ENCODE peak calls at places on chromosomes 5 and 9, in four cellular contexts. One of them, this sample, is unnamed.

GRCh38 chr9:137447722-137448568 is 6.8 kb upstream of the ENTPD8 start:
- DNase-seq in NB4: no peak
- DNase-seq in NCI-H1092: no peak
- DNase-seq in endothelial cell: no peak
- DNase-seq in this sample: no peak

GRCh38 chr5:78178356-78178755 is 116.1 kb downstream of the AP3B1 start:
- DNase-seq in NB4: no peak
- DNase-seq in NCI-H1092: no peak
- DNase-seq in endothelial cell: no peak
- DNase-seq in this sample: no peak

GRCh38 chr5:28301676-28302075 is 1263.3 kb upstream of the CDH9 start:
- DNase-seq in NB4: peak
- DNase-seq in NCI-H1092: no peak
- DNase-seq in endothelial cell: no peak
- DNase-seq in this sample: peak

GRCh38 chr5:67287795-67288194 is 91.2 kb upstream of the CD180 start:
- DNase-seq in NB4: no peak
- DNase-seq in NCI-H1092: no peak
- DNase-seq in endothelial cell: no peak
- DNase-seq in this sample: no peak

GRCh38 chr5:179119415-179120170 is 59.4 kb downstream of the ZNF354C start:
- DNase-seq in NB4: no peak
- DNase-seq in NCI-H1092: no peak
- DNase-seq in endothelial cell: no peak
- DNase-seq in this sample: no peak

GRCh38 chr5:21181726-21182125 is 1193.7 kb upstream of the CDH18 start:
- DNase-seq in NB4: no peak
- DNase-seq in NCI-H1092: no peak
- DNase-seq in endothelial cell: no peak
- DNase-seq in this sample: no peak

GRCh38 chr9:127568971-127569818 is 42.9 kb upstream of the STXBP1 start:
- DNase-seq in NB4: peak
- DNase-seq in NCI-H1092: peak
- DNase-seq in endothelial cell: peak
- DNase-seq in this sample: peak

GRCh38 chr9:131562032-131562959 is 17.0 kb downstream of the PRRT1B start:
- DNase-seq in NB4: no peak
- DNase-seq in NCI-H1092: no peak
- DNase-seq in endothelial cell: no peak
- DNase-seq in this sample: no peak

GRCh38 chr5:106873558-106873957 is 797.2 kb downstream of the EFNA5 start:
- DNase-seq in NB4: no peak
- DNase-seq in NCI-H1092: no peak
- DNase-seq in endothelial cell: no peak
- DNase-seq in this sample: no peak